ENCODE peak calls at places on chromosomes 1 and 21, in six cellular contexts. One of them, this sample, is unnamed.

GRCh38 chr21:32414579-32415358 is 2.3 kb downstream of the EVA1C start:
- DNase-seq in COR-L47: peak
- DNase-seq in HL-60: no peak
- DNase-seq in A549: no peak
- DNase-seq in pons: peak
- DNase-seq in endothelial cell: no peak
- DNase-seq in this sample: peak

GRCh38 chr1:188489336-188490112 is 1660.8 kb downstream of the PLA2G4A start:
- DNase-seq in HL-60: no peak
- DNase-seq in endothelial cell: no peak
- DNase-seq in COR-L47: no peak
- DNase-seq in A549: peak
- DNase-seq in pons: no peak
- DNase-seq in this sample: no peak

GRCh38 chr1:16230744-16231143 is 6.2 kb downstream of the CPLANE2 start:
- DNase-seq in COR-L47: no peak
- DNase-seq in pons: no peak
- DNase-seq in HL-60: no peak
- DNase-seq in A549: no peak
- DNase-seq in endothelial cell: no peak
- DNase-seq in this sample: no peak

GRCh38 chr1:2979191-2980072 is 41.8 kb upstream of the ACTRT2 start:
- DNase-seq in COR-L47: no peak
- DNase-seq in endothelial cell: no peak
- DNase-seq in A549: no peak
- DNase-seq in pons: no peak
- DNase-seq in HL-60: no peak
- DNase-seq in this sample: no peak

GRCh38 chr1:53532912-53533311 is 73.7 kb downstream of the DMRTB1 start:
- DNase-seq in COR-L47: no peak
- DNase-seq in HL-60: no peak
- DNase-seq in endothelial cell: no peak
- DNase-seq in pons: no peak
- DNase-seq in A549: no peak
- DNase-seq in this sample: no peak

GRCh38 chr1:14535619-14536355 is 62.7 kb upstream of the KAZN start:
- DNase-seq in pons: no peak
- DNase-seq in COR-L47: no peak
- DNase-seq in endothelial cell: no peak
- DNase-seq in HL-60: no peak
- DNase-seq in A549: no peak
- DNase-seq in this sample: no peak

GRCh38 chr1:155909894-155910293 is 1.3 kb downstream of the RIT1 start:
- DNase-seq in endothelial cell: no peak
- DNase-seq in A549: peak
- DNase-seq in COR-L47: no peak
- DNase-seq in HL-60: peak
- DNase-seq in pons: peak
- DNase-seq in this sample: peak

GRCh38 chr21:45478115-45478801 is 64.0 kb downstream of the SLC19A1 start:
- DNase-seq in A549: peak
- DNase-seq in pons: peak
- DNase-seq in endothelial cell: peak
- DNase-seq in HL-60: peak
- DNase-seq in COR-L47: peak
- DNase-seq in this sample: peak

GRCh38 chr1:27804791-27805190 is 25.8 kb upstream of the PPP1R8 start:
- DNase-seq in endothelial cell: no peak
- DNase-seq in pons: no peak
- DNase-seq in COR-L47: no peak
- DNase-seq in A549: no peak
- DNase-seq in HL-60: no peak
- DNase-seq in this sample: no peak

GRCh38 chr21:39641827-39642450 is 29.2 kb downstream of the B3GALT5 start:
- DNase-seq in HL-60: no peak
- DNase-seq in COR-L47: no peak
- DNase-seq in pons: no peak
- DNase-seq in A549: no peak
- DNase-seq in endothelial cell: no peak
- DNase-seq in this sample: no peak

GRCh38 chr1:207304710-207305151 is 16.7 kb upstream of the CD55 start:
- DNase-seq in HL-60: no peak
- DNase-seq in COR-L47: no peak
- DNase-seq in endothelial cell: no peak
- DNase-seq in pons: no peak
- DNase-seq in A549: peak
- DNase-seq in this sample: no peak

GRCh38 chr1:224498574-224499170 is 64.1 kb upstream of the WDR26 start:
- DNase-seq in COR-L47: no peak
- DNase-seq in A549: no peak
- DNase-seq in pons: no peak
- DNase-seq in endothelial cell: peak
- DNase-seq in HL-60: peak
- DNase-seq in this sample: no peak

GRCh38 chr1:167936068-167936929 is at the start of gene DCAF6:
- DNase-seq in COR-L47: peak
- DNase-seq in pons: peak
- DNase-seq in A549: peak
- DNase-seq in endothelial cell: peak
- DNase-seq in HL-60: peak
- DNase-seq in this sample: peak

GRCh38 chr1:226677121-226678020 is 61.7 kb downstream of the ITPKB start:
- DNase-seq in endothelial cell: no peak
- DNase-seq in COR-L47: no peak
- DNase-seq in A549: peak
- DNase-seq in HL-60: no peak
- DNase-seq in pons: peak
- DNase-seq in this sample: peak

GRCh38 chr1:243483084-243483845 is 227.4 kb downstream of the SDCCAG8 start:
- DNase-seq in COR-L47: no peak
- DNase-seq in A549: no peak
- DNase-seq in endothelial cell: peak
- DNase-seq in HL-60: no peak
- DNase-seq in pons: no peak
- DNase-seq in this sample: no peak

GRCh38 chr21:26405735-26406361 is 167.2 kb downstream of the CYYR1 start:
- DNase-seq in endothelial cell: no peak
- DNase-seq in A549: peak
- DNase-seq in HL-60: no peak
- DNase-seq in COR-L47: no peak
- DNase-seq in pons: peak
- DNase-seq in this sample: peak